ENCODE peak calls at places on chromosomes 3 and 15, in ten cellular contexts. F is nucleus accumbens; G is HS-27A; J is ELR; V is NCI-H446; C is MM.1S; T is GM04503; E is NB4; Z is DMS 273 treated with DMSO at 0.1 percent for 48 hours; R is stimulated activated CD4-positive, alpha-beta T cell treated with anti-CD3 and anti-CD28 coated beads, TNF-alpha, amount 100 ng/mL, for 4 hours. S is an unnamed sample.
A peak's percentile ranks its signal among the peaks of the same experiment; 100 is the strongest.

GRCh38 chr3:134630506-134630905 is 20.3 kb downstream of the KY start:
- DNase-seq in C (no peak), E (peak; percentile 40), Z (no peak), G (no peak), T (no peak), V (no peak), F (no peak), J (peak; percentile 50), R (no peak), S (peak; percentile 26)

GRCh38 chr3:52682016-52682415 is 3.7 kb downstream of the PBRM1 start:
- DNase-seq in V (peak; percentile 22), Z (no peak), C (no peak), F (no peak), T (peak; percentile 51), E (peak; percentile 55), G (no peak), R (no peak), J (peak; percentile 81), S (no peak)

GRCh38 chr3:133540896-133541674 is 32.4 kb upstream of the CDV3 start:
- DNase-seq in G (peak; percentile 75), R (no peak), E (peak; percentile 71), Z (no peak), T (no peak), J (peak; percentile 91), C (peak; percentile 50), F (no peak), V (peak; percentile 96), S (peak; percentile 81)

GRCh38 chr3:129908417-129908816 is 14.9 kb upstream of the TMCC1 start:
- DNase-seq in J (no peak), V (no peak), E (no peak), C (no peak), T (no peak), G (no peak), F (no peak), Z (no peak), R (no peak), S (peak; percentile 96)

GRCh38 chr15:73786518-73786917 is 33.4 kb upstream of the INSYN1 start:
- DNase-seq in Z (no peak), F (peak; percentile 20), R (no peak), C (no peak), T (no peak), J (no peak), V (no peak), G (no peak), E (no peak), S (no peak)

GRCh38 chr3:49929333-49930240 is at the start of gene MON1A:
- DNase-seq in T (peak; percentile 68), C (peak; percentile 90), V (peak; percentile 76), Z (peak; percentile 24), R (peak; percentile 73), J (peak; percentile 93), F (peak; percentile 77), G (peak; percentile 73), E (peak; percentile 88), S (peak; percentile 89)

GRCh38 chr15:68517285-68517711 is 61.5 kb upstream of the CORO2B start:
- DNase-seq in F (no peak), T (no peak), G (no peak), C (no peak), Z (no peak), J (no peak), E (no peak), R (no peak), V (no peak), S (no peak)

GRCh38 chr3:186985713-186986364 is 55.5 kb downstream of the ST6GAL1 start:
- DNase-seq in Z (no peak), R (no peak), T (no peak), E (peak; percentile 78), G (no peak), F (no peak), J (no peak), C (peak; percentile 45), V (no peak), S (no peak)

GRCh38 chr3:52222319-52223221 is 2.9 kb downstream of the TLR9 start:
- DNase-seq in J (no peak), G (no peak), R (no peak), F (no peak), T (no peak), C (no peak), Z (no peak), E (no peak), V (no peak), S (no peak)

GRCh38 chr15:75091814-75092213 is 68.4 kb downstream of the PPCDC start:
- DNase-seq in E (peak; percentile 31), Z (no peak), C (no peak), F (no peak), R (no peak), G (no peak), J (peak; percentile 48), V (no peak), T (no peak), S (no peak)

GRCh38 chr15:85380217-85380859 is at the start of gene AKAP13:
- DNase-seq in F (peak; percentile 75), C (peak; percentile 100), J (peak; percentile 99), E (peak; percentile 99), V (peak; percentile 97), T (peak; percentile 98), G (peak; percentile 100), R (peak; percentile 87), Z (peak; percentile 90), S (peak; percentile 99)

GRCh38 chr3:195900426-195901355 is 7.7 kb downstream of the TNK2 start:
- DNase-seq in G (no peak), R (no peak), E (peak; percentile 92), Z (no peak), C (no peak), V (no peak), F (peak; percentile 89), J (peak; percentile 60), T (no peak), S (no peak)

GRCh38 chr3:10224794-10225660 is 23.2 kb upstream of the TATDN2 start:
- DNase-seq in J (peak; percentile 83), V (peak; percentile 59), E (peak; percentile 84), G (peak; percentile 64), T (no peak), R (peak; percentile 57), C (peak; percentile 83), Z (no peak), F (peak; percentile 59), S (peak; percentile 84)

GRCh38 chr3:196991581-196992460 is 23.2 kb upstream of the PIGZ start:
- DNase-seq in E (no peak), J (no peak), G (no peak), R (no peak), Z (no peak), C (no peak), V (no peak), T (no peak), F (no peak), S (no peak)

GRCh38 chr3:5002174-5002870 is 23.1 kb downstream of the BHLHE40 start:
- DNase-seq in T (no peak), V (no peak), Z (no peak), F (no peak), E (peak; percentile 88), R (no peak), G (no peak), J (no peak), C (no peak), S (no peak)

GRCh38 chr3:137332296-137332695 is 374.5 kb downstream of the IL20RB start:
- DNase-seq in G (no peak), Z (no peak), F (no peak), E (no peak), C (no peak), T (no peak), R (no peak), J (no peak), V (no peak), S (no peak)

GRCh38 chr3:14423963-14424362 is 21.6 kb downstream of the SLC6A6 start:
- DNase-seq in T (no peak), C (no peak), E (no peak), G (no peak), Z (no peak), R (no peak), J (no peak), F (no peak), V (no peak), S (no peak)

S was measured in HT-29.